ENCODE peak calls at places on chromosomes 2 and 18, in nine cellular contexts. N is Caco-2, W is GM06990, K is HepG2, D is PC-3, E is A549, X is endothelial cell, G is HCT116, H is RWPE1. Q is an unnamed sample.

GRCh38 chr2:12303181-12304030 is 413.3 kb upstream of the TRIB2 start:
- DNase-seq in K (no peak), E (no peak), H (peak; percentile 25), D (peak; percentile 87), X (no peak), N (no peak), W (peak; percentile 28), G (no peak), Q (peak; percentile 55)

GRCh38 chr2:96533292-96534073 is 3.1 kb upstream of the ARID5A start:
- DNase-seq in N (no peak), X (no peak), H (peak; percentile 68), W (no peak), G (no peak), K (no peak), D (peak; percentile 56), E (no peak), Q (peak; percentile 81)

GRCh38 chr2:206296128-206296527 is 21.7 kb downstream of the ZDBF2 start:
- DNase-seq in E (no peak), K (no peak), D (peak; percentile 75), H (peak; percentile 46), X (no peak), G (no peak), W (no peak), N (no peak), Q (peak; percentile 41)

GRCh38 chr2:217614498-217614897 is 388.3 kb downstream of the TNS1 start:
- DNase-seq in H (no peak), D (no peak), N (no peak), G (no peak), K (no peak), E (no peak), X (no peak), W (peak; percentile 48), Q (no peak)

GRCh38 chr2:76748581-76749296 is 773.4 kb downstream of the LRRTM4 start:
- DNase-seq in W (no peak), X (no peak), K (no peak), H (no peak), D (no peak), E (no peak), G (no peak), N (no peak), Q (no peak)

GRCh38 chr2:109124982-109125594 is 3.9 kb upstream of the SH3RF3 start:
- DNase-seq in E (no peak), N (no peak), X (no peak), D (peak; percentile 72), W (no peak), K (no peak), H (peak; percentile 14), G (no peak), Q (no peak)

GRCh38 chr2:118121986-118122767 is 33.9 kb downstream of the INSIG2 start:
- DNase-seq in K (no peak), G (no peak), W (no peak), N (no peak), H (peak; percentile 31), X (no peak), E (no peak), D (peak; percentile 40), Q (no peak)

GRCh38 chr18:37661478-37661877 is 95.9 kb upstream of the CELF4 start:
- DNase-seq in X (no peak), E (no peak), K (no peak), N (no peak), H (no peak), D (no peak), W (no peak), G (no peak), Q (no peak)

GRCh38 chr2:12350821-12351220 is 365.9 kb upstream of the TRIB2 start:
- DNase-seq in X (no peak), G (no peak), E (no peak), D (no peak), W (no peak), H (no peak), N (no peak), K (no peak), Q (no peak)

GRCh38 chr2:11163439-11164317 is 8.4 kb downstream of the SLC66A3 start:
- DNase-seq in N (no peak), G (no peak), E (no peak), H (no peak), W (no peak), D (no peak), X (no peak), K (no peak), Q (no peak)

GRCh38 chr2:25165992-25166618 is 2.3 kb downstream of the POMC start:
- DNase-seq in E (peak; percentile 26), K (peak; percentile 39), D (peak; percentile 53), X (peak; percentile 32), G (peak; percentile 35), H (no peak), N (peak; percentile 63), W (peak; percentile 62), Q (no peak)

GRCh38 chr2:28583899-28584553 is 88.2 kb downstream of the PLB1 start:
- DNase-seq in G (peak; percentile 80), K (peak; percentile 74), W (peak; percentile 43), H (peak; percentile 98), D (peak; percentile 97), X (no peak), N (peak; percentile 22), E (peak; percentile 99), Q (peak; percentile 92)

GRCh38 chr2:105449083-105449482 is 50.2 kb upstream of the FHL2 start:
- DNase-seq in H (no peak), K (no peak), E (no peak), X (no peak), W (no peak), G (no peak), N (no peak), D (peak; percentile 6), Q (no peak)

GRCh38 chr2:173872714-173873113 is 92.5 kb downstream of the SP3 start:
- DNase-seq in H (peak; percentile 30), N (peak; percentile 67), E (no peak), K (no peak), W (no peak), D (peak; percentile 84), G (no peak), X (no peak), Q (no peak)

DNA sequence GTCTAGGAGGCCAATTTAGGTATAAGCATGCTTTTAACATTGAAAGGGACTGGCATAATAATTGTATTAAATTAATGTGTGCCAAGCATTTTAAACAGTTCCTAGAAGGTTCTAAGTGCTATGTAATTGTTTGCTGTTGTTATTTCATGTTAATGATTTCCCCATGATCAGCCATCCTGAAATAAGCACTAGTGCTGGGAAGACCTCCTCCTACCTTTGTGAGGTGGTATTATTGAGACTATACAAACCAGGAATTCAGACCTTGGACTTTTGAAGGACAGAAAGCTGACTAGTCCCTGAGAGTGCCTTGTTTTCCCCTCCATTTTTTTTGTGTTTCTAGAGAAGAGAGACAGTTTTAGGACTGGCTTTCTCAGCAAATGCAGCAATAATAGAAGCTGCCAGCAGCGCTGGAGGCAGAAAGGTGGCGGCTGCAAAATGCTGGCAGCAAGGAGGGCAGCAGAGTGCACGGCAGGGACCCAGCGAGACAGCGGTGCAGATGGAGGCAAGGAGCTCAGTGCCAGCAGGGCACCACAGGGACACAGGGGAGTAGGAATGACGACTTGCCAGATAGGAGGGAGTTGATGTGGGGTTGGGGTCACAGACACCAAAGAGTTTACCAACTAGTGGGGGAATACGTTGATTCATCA is 25.3 kb downstream of the NABP1 start:
- DNase-seq in E (no peak), D (no peak), H (no peak), G (no peak), W (no peak), K (peak; percentile 54), X (no peak), N (no peak), Q (no peak)
- TF ChIP-seq CTCF in E (no peak), D (no peak), H (no peak), G (no peak), W (no peak), K (no peak), X (no peak), N (no peak), Q (no peak)

DNA sequence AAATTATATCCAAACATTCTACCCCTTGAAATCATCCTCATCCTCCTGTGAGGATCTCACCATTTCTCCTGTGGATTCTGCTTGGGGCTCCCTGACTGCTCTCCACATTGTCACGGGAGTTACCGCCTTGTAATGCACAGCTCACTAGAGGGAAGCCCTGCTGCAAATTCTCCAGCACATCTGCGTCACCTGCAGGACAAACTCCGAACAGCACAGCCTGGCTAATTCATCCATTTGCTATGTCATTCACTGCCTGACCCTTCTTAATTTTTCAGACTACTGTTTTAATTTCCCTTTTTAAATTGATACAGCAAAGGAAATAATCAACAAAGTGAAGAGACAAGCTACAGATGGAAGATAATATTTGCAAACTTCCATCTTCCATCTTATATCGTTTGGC is 627.4 kb downstream of the FBXO15 start:
- DNase-seq in K (peak; percentile 5), H (no peak), G (no peak), N (peak; percentile 3), X (peak; percentile 38), D (no peak), W (no peak), E (no peak), Q (no peak)
- TF ChIP-seq CTCF in K (peak; percentile 46), H (no peak), G (no peak), N (no peak), X (peak; percentile 53), D (peak; percentile 36), W (no peak), E (no peak), Q (peak; percentile 48)

GRCh38 chr2:182666674-182667320 is 49.3 kb upstream of the DNAJC10 start:
- DNase-seq in W (no peak), N (peak; percentile 20), E (peak; percentile 10), X (no peak), G (peak; percentile 18), K (peak; percentile 31), H (no peak), D (peak; percentile 42), Q (peak; percentile 39)
- TF ChIP-seq CTCF in W (peak; percentile 63), N (peak; percentile 69), E (peak; percentile 48), X (peak; percentile 55), G (peak; percentile 31), K (peak; percentile 45), H (peak; percentile 50), D (peak; percentile 77), Q (peak; percentile 87)

GRCh38 chr18:7002107-7002506 is 115.5 kb downstream of the LAMA1 start:
- DNase-seq in E (no peak), N (no peak), H (no peak), X (no peak), G (no peak), W (no peak), D (no peak), K (no peak), Q (no peak)

GRCh38 chr18:6994719-6995430 is 122.7 kb downstream of the LAMA1 start:
- DNase-seq in X (no peak), D (peak; percentile 79), E (no peak), H (peak; percentile 69), G (no peak), W (no peak), K (no peak), N (no peak), Q (no peak)

GRCh38 chr18:6997802-6998201 is 119.8 kb downstream of the LAMA1 start:
- DNase-seq in K (no peak), E (no peak), D (peak; percentile 7), W (no peak), H (no peak), N (no peak), G (no peak), X (no peak), Q (no peak)

DNA sequence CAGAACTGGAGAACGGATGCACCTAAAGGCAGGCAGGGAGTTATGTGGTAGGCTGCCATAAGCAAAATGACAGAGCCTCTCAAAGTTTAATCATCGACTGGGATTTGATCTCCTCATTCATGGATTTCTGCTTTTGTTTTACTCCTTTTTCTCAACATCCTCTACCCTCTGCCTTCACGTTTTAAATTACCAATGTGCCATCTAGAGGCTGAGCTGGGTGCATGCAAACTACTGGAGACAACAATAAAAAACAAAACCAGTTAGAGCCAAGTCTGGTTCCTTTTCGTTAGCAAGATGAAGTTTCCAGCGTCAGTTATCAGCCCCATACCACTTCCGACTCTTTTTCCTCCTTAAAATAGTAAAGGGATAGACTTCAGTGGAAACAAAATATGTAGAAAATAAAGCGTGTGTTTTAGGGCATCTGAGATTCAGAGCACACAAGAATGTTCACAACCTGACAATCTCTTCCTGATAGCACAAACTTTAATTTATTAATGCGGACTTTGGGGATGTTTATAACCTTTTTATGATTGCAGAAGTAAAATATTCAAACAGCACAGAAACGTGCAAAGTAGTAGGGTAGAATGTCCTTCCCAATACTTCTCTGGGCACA is 117.0 kb downstream of the LAMA1 start:
- DNase-seq in X (no peak), W (no peak), N (no peak), D (peak; percentile 53), K (peak; percentile 21), E (no peak), H (peak; percentile 30), G (no peak), Q (no peak)
- TF ChIP-seq CTCF in X (no peak), W (peak; percentile 48), N (peak; percentile 45), D (peak; percentile 81), K (peak; percentile 76), E (peak; percentile 29), H (peak; percentile 61), G (no peak), Q (peak; percentile 33)